ENCODE peak calls at places on chromosomes 2 and 18, in eight cellular contexts. F is SHP77; A is epithelial cell of prostate; D is EL; K is hypothalamus; Y is T-helper 9 cell; P is HEK293T; Z is CD4-positive, CD25-positive, alpha-beta regulatory T cell. N is an unnamed sample.

GRCh38 chr2:96549967-96550786 is 13.6 kb downstream of the ARID5A start:
- DNase-seq in F (no peak), A (no peak), D (no peak), K (no peak), Y (no peak), P (peak), Z (no peak), N (no peak)

GRCh38 chr2:46878886-46879285 is 36.7 kb downstream of the MCFD2 start:
- DNase-seq in F (peak), A (no peak), D (peak), K (peak), Y (no peak), P (no peak), Z (no peak), N (no peak)

GRCh38 chr18:22349317-22349898 is 68.3 kb downstream of the CTAGE1 start:
- DNase-seq in F (no peak), A (no peak), D (no peak), K (no peak), Y (no peak), P (no peak), Z (no peak), N (no peak)

GRCh38 chr2:70620020-70620419 is 66.4 kb upstream of the TGFA start:
- DNase-seq in F (no peak), A (no peak), D (no peak), K (no peak), Y (no peak), P (no peak), Z (no peak), N (no peak)

GRCh38 chr2:71156531-71156930 is 26.1 kb downstream of the MPHOSPH10 start:
- DNase-seq in F (no peak), A (no peak), D (peak), K (no peak), Y (no peak), P (no peak), Z (no peak), N (no peak)

GRCh38 chr18:28952339-28952738 is 775.4 kb upstream of the CDH2 start:
- DNase-seq in F (no peak), A (no peak), D (no peak), K (no peak), Y (no peak), P (no peak), Z (no peak), N (no peak)

GRCh38 chr18:58315041-58315440 is 271.0 kb downstream of the NEDD4L start:
- DNase-seq in F (no peak), A (no peak), D (peak), K (no peak), Y (no peak), P (no peak), Z (no peak), N (no peak)

GRCh38 chr2:131426727-131427126 is 49.2 kb upstream of the TUBA3D start:
- DNase-seq in F (no peak), A (no peak), D (no peak), K (no peak), Y (no peak), P (no peak), Z (no peak), N (no peak)

GRCh38 chr2:172046080-172046678 is 39.1 kb upstream of the DLX1 start:
- DNase-seq in F (no peak), A (no peak), D (no peak), K (no peak), Y (no peak), P (no peak), Z (no peak), N (peak)

GRCh38 chr2:1459727-1460126 is 46.5 kb downstream of the TPO start:
- DNase-seq in F (no peak), A (no peak), D (no peak), K (no peak), Y (no peak), P (no peak), Z (no peak), N (no peak)

GRCh38 chr2:241561811-241562210 is 3.3 kb downstream of the BOK start:
- DNase-seq in F (no peak), A (no peak), D (peak), K (peak), Y (no peak), P (no peak), Z (no peak), N (no peak)

GRCh38 chr18:77081387-77081773 is 51.2 kb downstream of the MBP start:
- DNase-seq in F (no peak), A (no peak), D (peak), K (no peak), Y (no peak), P (no peak), Z (no peak), N (no peak)

GRCh38 chr2:2837768-2838547 is 506.9 kb upstream of the MYT1L start:
- DNase-seq in F (no peak), A (no peak), D (no peak), K (no peak), Y (no peak), P (no peak), Z (no peak), N (no peak)

N was measured in NCI-H774.